ENCODE peak calls at places on chromosome 2, in eight cellular contexts. One of them, this sample, is unnamed.
A peak's percentile ranks its signal among the peaks of the same experiment; 100 is the strongest.

GRCh38 chr2:71001592-71002570 is 7.2 kb upstream of the TEX261 start:
- DNase-seq in fibroblast of lung: no peak
- DNase-seq in H7: peak; percentile 79
- DNase-seq in renal cortical epithelial cell: no peak
- DNase-seq in hepatocyte: peak; percentile 57
- DNase-seq in EH: peak; percentile 16
- DNase-seq in activated CD8-positive, alpha-beta T cell treated with anti-CD3 and anti-CD28 coated beads, Interleukin-2, amount 10 ng/mL, durations not matched to agents 7 days and 5 days: no peak
- DNase-seq in tibial artery: no peak
- DNase-seq in this sample: no peak

GRCh38 chr2:148306027-148306426 is 285.1 kb downstream of the MBD5 start:
- DNase-seq in tibial artery: no peak
- DNase-seq in EH: no peak
- DNase-seq in hepatocyte: no peak
- DNase-seq in activated CD8-positive, alpha-beta T cell treated with anti-CD3 and anti-CD28 coated beads, Interleukin-2, amount 10 ng/mL, durations not matched to agents 7 days and 5 days: no peak
- DNase-seq in renal cortical epithelial cell: no peak
- DNase-seq in fibroblast of lung: no peak
- DNase-seq in H7: peak; percentile 9
- DNase-seq in this sample: no peak

GRCh38 chr2:79630060-79630459 is 117.2 kb downstream of the CTNNA2 start:
- DNase-seq in activated CD8-positive, alpha-beta T cell treated with anti-CD3 and anti-CD28 coated beads, Interleukin-2, amount 10 ng/mL, durations not matched to agents 7 days and 5 days: no peak
- DNase-seq in hepatocyte: peak; percentile 14
- DNase-seq in EH: no peak
- DNase-seq in H7: no peak
- DNase-seq in tibial artery: no peak
- DNase-seq in fibroblast of lung: no peak
- DNase-seq in renal cortical epithelial cell: peak; percentile 80
- DNase-seq in this sample: no peak

GRCh38 chr2:29115797-29116781 is 874 bp downstream of the CLIP4 start:
- DNase-seq in tibial artery: peak; percentile 86
- DNase-seq in hepatocyte: peak; percentile 78
- DNase-seq in H7: peak; percentile 65
- DNase-seq in EH: peak; percentile 86
- DNase-seq in renal cortical epithelial cell: peak; percentile 89
- DNase-seq in fibroblast of lung: peak; percentile 86
- DNase-seq in activated CD8-positive, alpha-beta T cell treated with anti-CD3 and anti-CD28 coated beads, Interleukin-2, amount 10 ng/mL, durations not matched to agents 7 days and 5 days: peak; percentile 86
- DNase-seq in this sample: peak; percentile 72

GRCh38 chr2:180516204-180516603 is 464.2 kb upstream of the UBE2E3 start:
- DNase-seq in activated CD8-positive, alpha-beta T cell treated with anti-CD3 and anti-CD28 coated beads, Interleukin-2, amount 10 ng/mL, durations not matched to agents 7 days and 5 days: no peak
- DNase-seq in H7: no peak
- DNase-seq in EH: no peak
- DNase-seq in hepatocyte: no peak
- DNase-seq in renal cortical epithelial cell: no peak
- DNase-seq in tibial artery: no peak
- DNase-seq in fibroblast of lung: no peak
- DNase-seq in this sample: no peak

GRCh38 chr2:53913721-53914120 is 54.0 kb upstream of the GPR75 start:
- DNase-seq in activated CD8-positive, alpha-beta T cell treated with anti-CD3 and anti-CD28 coated beads, Interleukin-2, amount 10 ng/mL, durations not matched to agents 7 days and 5 days: peak; percentile 64
- DNase-seq in fibroblast of lung: peak; percentile 32
- DNase-seq in renal cortical epithelial cell: peak; percentile 90
- DNase-seq in H7: peak; percentile 2
- DNase-seq in tibial artery: no peak
- DNase-seq in EH: peak; percentile 55
- DNase-seq in hepatocyte: no peak
- DNase-seq in this sample: no peak

GRCh38 chr2:58698610-58699009 is 457.5 kb upstream of the FANCL start:
- DNase-seq in hepatocyte: no peak
- DNase-seq in EH: no peak
- DNase-seq in fibroblast of lung: no peak
- DNase-seq in activated CD8-positive, alpha-beta T cell treated with anti-CD3 and anti-CD28 coated beads, Interleukin-2, amount 10 ng/mL, durations not matched to agents 7 days and 5 days: no peak
- DNase-seq in renal cortical epithelial cell: no peak
- DNase-seq in H7: no peak
- DNase-seq in tibial artery: no peak
- DNase-seq in this sample: no peak

GRCh38 chr2:101617786-101618185 is 79.7 kb upstream of the MAP4K4 start:
- DNase-seq in activated CD8-positive, alpha-beta T cell treated with anti-CD3 and anti-CD28 coated beads, Interleukin-2, amount 10 ng/mL, durations not matched to agents 7 days and 5 days: no peak
- DNase-seq in EH: no peak
- DNase-seq in renal cortical epithelial cell: peak; percentile 36
- DNase-seq in hepatocyte: no peak
- DNase-seq in fibroblast of lung: no peak
- DNase-seq in H7: no peak
- DNase-seq in tibial artery: no peak
- DNase-seq in this sample: no peak

GRCh38 chr2:79887747-79888374 is 375.0 kb downstream of the CTNNA2 start:
- DNase-seq in tibial artery: no peak
- DNase-seq in hepatocyte: peak; percentile 71
- DNase-seq in EH: peak; percentile 66
- DNase-seq in activated CD8-positive, alpha-beta T cell treated with anti-CD3 and anti-CD28 coated beads, Interleukin-2, amount 10 ng/mL, durations not matched to agents 7 days and 5 days: peak; percentile 45
- DNase-seq in fibroblast of lung: peak; percentile 72
- DNase-seq in renal cortical epithelial cell: peak; percentile 58
- DNase-seq in H7: peak; percentile 50
- DNase-seq in this sample: no peak

GRCh38 chr2:220499281-220499680 is 871.9 kb downstream of the SLC4A3 start:
- DNase-seq in hepatocyte: peak; percentile 68
- DNase-seq in H7: no peak
- DNase-seq in EH: peak; percentile 88
- DNase-seq in renal cortical epithelial cell: peak; percentile 40
- DNase-seq in tibial artery: peak; percentile 25
- DNase-seq in fibroblast of lung: peak; percentile 76
- DNase-seq in activated CD8-positive, alpha-beta T cell treated with anti-CD3 and anti-CD28 coated beads, Interleukin-2, amount 10 ng/mL, durations not matched to agents 7 days and 5 days: no peak
- DNase-seq in this sample: peak; percentile 36

GRCh38 chr2:205858781-205859478 is 176.6 kb downstream of the NRP2 start:
- DNase-seq in tibial artery: no peak
- DNase-seq in hepatocyte: no peak
- DNase-seq in activated CD8-positive, alpha-beta T cell treated with anti-CD3 and anti-CD28 coated beads, Interleukin-2, amount 10 ng/mL, durations not matched to agents 7 days and 5 days: no peak
- DNase-seq in fibroblast of lung: peak; percentile 52
- DNase-seq in EH: peak; percentile 58
- DNase-seq in H7: no peak
- DNase-seq in renal cortical epithelial cell: peak; percentile 72
- DNase-seq in this sample: no peak